ENCODE peak calls at places on chromosomes 5 and 9, in four cellular contexts. One of them, this sample, is unnamed.

GRCh38 chr5:181204561-181205401 is at the start of gene TRIM7:
- DNase-seq in body of pancreas: peak; percentile 66
- DNase-seq in HEK293T: no peak
- DNase-seq in pancreas: peak; percentile 71
- DNase-seq in this sample: peak; percentile 72

GRCh38 chr9:5644522-5644921 is 15.6 kb downstream of the RIC1 start:
- DNase-seq in body of pancreas: no peak
- DNase-seq in HEK293T: no peak
- DNase-seq in pancreas: no peak
- DNase-seq in this sample: no peak

GRCh38 chr5:157648275-157648990 is 3.8 kb downstream of the SOX30 start:
- DNase-seq in body of pancreas: no peak
- DNase-seq in HEK293T: no peak
- DNase-seq in pancreas: no peak
- DNase-seq in this sample: no peak

GRCh38 chr5:132021654-132022053 is 10.2 kb upstream of the ACSL6 start:
- DNase-seq in body of pancreas: no peak
- DNase-seq in HEK293T: no peak
- DNase-seq in pancreas: no peak
- DNase-seq in this sample: no peak

GRCh38 chr5:57626703-57627102 is 144.1 kb upstream of the ACTBL2 start:
- DNase-seq in body of pancreas: no peak
- DNase-seq in HEK293T: no peak
- DNase-seq in pancreas: no peak
- DNase-seq in this sample: no peak

GRCh38 chr9:128733256-128733655 is 9.3 kb upstream of the ZDHHC12 start:
- DNase-seq in body of pancreas: peak; percentile 83
- DNase-seq in HEK293T: peak; percentile 84
- DNase-seq in pancreas: peak; percentile 75
- DNase-seq in this sample: no peak

GRCh38 chr5:67287795-67288194 is 91.2 kb upstream of the CD180 start:
- DNase-seq in body of pancreas: no peak
- DNase-seq in HEK293T: no peak
- DNase-seq in pancreas: no peak
- DNase-seq in this sample: no peak

GRCh38 chr9:14314424-14314928 is 535 bp upstream of the NFIB start:
- DNase-seq in body of pancreas: peak; percentile 85
- DNase-seq in HEK293T: peak; percentile 33
- DNase-seq in pancreas: peak; percentile 77
- DNase-seq in this sample: no peak

GRCh38 chr9:76333964-76334363 is 60.3 kb downstream of the RFK start:
- DNase-seq in body of pancreas: no peak
- DNase-seq in HEK293T: no peak
- DNase-seq in pancreas: no peak
- DNase-seq in this sample: no peak

GRCh38 chr5:111461261-111461671 is 51.1 kb downstream of the STARD4 start:
- DNase-seq in body of pancreas: no peak
- DNase-seq in HEK293T: peak; percentile 35
- DNase-seq in pancreas: no peak
- DNase-seq in this sample: no peak

GRCh38 chr9:99274016-99274415 is 51.9 kb downstream of the SEC61B start:
- DNase-seq in body of pancreas: no peak
- DNase-seq in HEK293T: no peak
- DNase-seq in pancreas: no peak
- DNase-seq in this sample: no peak